ENCODE peak calls at places on chromosomes 3 and 15, in seven cellular contexts. I is H9, F is neuronal stem cell, M is mesenchymal stem cell, H is mesendoderm, X is H1, C is trophoblast cell. P is an unnamed sample.

GRCh38 chr15:66757521-66757920 is 55.5 kb downstream of the SMAD6 start:
- DNase-seq in X (no peak), H (no peak), C (no peak), M (no peak), F (no peak), I (no peak), P (no peak)

GRCh38 chr15:101014276-101014675 is 95.1 kb downstream of the LRRK1 start:
- DNase-seq in M (no peak), C (no peak), I (peak; percentile 33), F (no peak), X (no peak), H (no peak), P (no peak)

GRCh38 chr3:25678581-25678980 is 13.9 kb upstream of the TOP2B start:
- DNase-seq in F (no peak), I (no peak), C (no peak), H (no peak), M (no peak), X (no peak), P (no peak)

GRCh38 chr15:39610665-39611064 is 29.8 kb downstream of the THBS1 start:
- DNase-seq in H (no peak), F (no peak), X (no peak), C (no peak), I (no peak), M (peak; percentile 4), P (no peak)

GRCh38 chr3:192229866-192230265 is 497.5 kb downstream of the FGF12 start:
- DNase-seq in C (peak; percentile 47), M (peak; percentile 34), I (no peak), X (no peak), F (no peak), H (no peak), P (peak; percentile 43)

GRCh38 chr3:141275032-141275422 is 43.4 kb downstream of the PXYLP1 start:
- DNase-seq in M (peak; percentile 76), F (no peak), I (no peak), X (no peak), C (peak; percentile 89), H (no peak), P (peak; percentile 66)

GRCh38 chr3:55661141-55661540 is 174.0 kb upstream of the WNT5A start:
- DNase-seq in I (no peak), F (no peak), C (no peak), H (no peak), X (no peak), M (no peak), P (no peak)

GRCh38 chr15:28191832-28192231 is 92.7 kb upstream of the OCA2 start:
- DNase-seq in H (peak; percentile 41), M (peak; percentile 70), C (peak; percentile 96), I (peak; percentile 49), X (no peak), F (peak; percentile 8), P (peak; percentile 77)

GRCh38 chr3:132787616-132788015 is 65.4 kb upstream of the NPHP3 start:
- DNase-seq in I (no peak), C (no peak), M (peak; percentile 72), H (no peak), F (no peak), X (no peak), P (no peak)

GRCh38 chr3:150000631-150001030 is 29.9 kb upstream of the PFN2 start:
- DNase-seq in C (peak; percentile 23), X (no peak), F (no peak), M (no peak), H (no peak), I (no peak), P (peak; percentile 10)

GRCh38 chr3:14425574-14426304 is 23.3 kb downstream of the SLC6A6 start:
- DNase-seq in I (no peak), M (no peak), X (no peak), H (no peak), C (peak; percentile 73), F (no peak), P (no peak)

GRCh38 chr3:76970006-76970680 is 69.8 kb upstream of the ROBO2 start:
- DNase-seq in H (peak; percentile 45), F (no peak), X (no peak), I (no peak), C (no peak), M (peak; percentile 31), P (no peak)

GRCh38 chr3:138199847-138200246 is 12.7 kb downstream of the ARMC8 start:
- DNase-seq in C (no peak), F (no peak), X (no peak), M (no peak), H (no peak), I (no peak), P (no peak)

GRCh38 chr3:66555214-66555844 is 54.5 kb upstream of the LRIG1 start:
- DNase-seq in M (peak; percentile 10), I (no peak), F (no peak), X (no peak), C (no peak), H (no peak), P (no peak)

GRCh38 chr3:127670229-127670559 is 2.6 kb upstream of the ABTB1 start:
- DNase-seq in F (no peak), X (no peak), C (no peak), I (no peak), H (no peak), M (no peak), P (no peak)

GRCh38 chr3:65500398-65501306 is 538.1 kb downstream of the MAGI1 start:
- DNase-seq in C (no peak), I (no peak), X (no peak), M (no peak), H (peak; percentile 23), F (no peak), P (no peak)

GRCh38 chr15:88981244-88982215 is 68.4 kb upstream of the MFGE8 start:
- DNase-seq in I (no peak), F (no peak), H (peak; percentile 58), C (peak; percentile 43), X (no peak), M (no peak), P (no peak)

GRCh38 chr3:50265988-50266387 is 3.0 kb upstream of the SEMA3B start:
- DNase-seq in H (no peak), M (no peak), C (peak; percentile 73), I (no peak), X (no peak), F (no peak), P (no peak)

GRCh38 chr15:67091073-67091965 is 25.9 kb downstream of the SMAD3 start:
- DNase-seq in X (no peak), H (no peak), C (no peak), F (no peak), M (peak; percentile 98), I (no peak), P (peak; percentile 99)

GRCh38 chr3:50926868-50927267 is 252.1 kb downstream of the DOCK3 start:
- DNase-seq in C (peak; percentile 5), M (no peak), X (no peak), I (no peak), F (no peak), H (peak; percentile 94), P (no peak)

GRCh38 chr3:130712718-130713423 is 33.8 kb downstream of the PIK3R4 start:
- DNase-seq in F (no peak), I (no peak), C (no peak), X (no peak), H (no peak), M (no peak), P (peak; percentile 43)

GRCh38 chr3:14480207-14481017 is 59.7 kb downstream of the GRIP2 start:
- DNase-seq in H (peak; percentile 85), M (peak; percentile 12), X (no peak), I (no peak), C (peak; percentile 97), F (no peak), P (peak; percentile 94)

GRCh38 chr15:39501366-39501765 is 79.5 kb upstream of the THBS1 start:
- DNase-seq in H (no peak), I (no peak), C (no peak), X (no peak), F (no peak), M (peak; percentile 51), P (peak; percentile 59)

GRCh38 chr15:79035814-79036213 is 54.8 kb downstream of the RASGRF1 start:
- DNase-seq in X (no peak), F (no peak), I (peak; percentile 41), H (no peak), C (no peak), M (no peak), P (no peak)

DNA sequence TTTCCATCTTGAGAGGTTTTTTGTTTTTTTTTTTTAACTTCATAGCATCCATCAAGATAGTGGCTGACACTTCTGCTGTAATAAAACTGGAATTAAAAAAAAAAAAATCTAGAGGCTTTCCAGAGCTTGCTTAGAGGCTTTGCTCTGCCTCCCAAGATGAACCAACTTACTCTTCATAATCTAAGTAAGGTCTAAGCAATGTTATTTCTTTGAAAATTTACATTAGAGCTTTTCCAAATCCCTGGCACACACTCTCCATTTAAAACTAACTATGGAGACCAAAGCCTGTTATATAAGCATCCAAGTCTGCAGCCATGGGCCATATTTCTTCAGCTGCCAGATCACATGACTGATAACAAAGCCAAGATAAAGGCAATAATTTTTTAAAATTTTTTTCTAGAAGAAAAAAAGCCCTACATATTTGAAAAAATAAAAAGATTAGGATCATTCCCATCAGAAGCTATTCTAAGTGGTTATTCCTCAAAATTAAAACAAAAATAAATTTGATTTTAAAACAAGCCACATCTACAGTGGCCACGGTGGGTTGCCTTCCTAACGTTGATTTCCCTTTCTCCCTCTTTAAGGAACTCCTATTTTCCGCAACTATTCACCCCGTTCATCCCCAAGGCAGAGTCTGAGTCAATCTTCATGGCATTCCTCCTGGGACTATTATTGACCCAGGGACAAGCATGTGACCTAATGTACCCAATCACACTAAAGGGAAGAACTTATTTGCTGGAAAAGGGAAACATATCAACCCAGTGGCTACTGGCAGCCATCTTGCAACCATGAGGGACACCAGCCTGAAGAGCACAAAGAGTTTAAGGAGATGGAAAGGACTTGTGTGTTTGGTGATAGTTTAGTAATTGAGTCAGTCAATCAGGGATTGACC is 55.2 kb upstream of the ARHGEF3 start:
- DNase-seq in I (no peak), H (no peak), C (no peak), X (no peak), M (peak; percentile 39), F (no peak), P (no peak)
- H2BK120ac ChIP-seq in I (no peak overlapping the region), H (no peak overlapping the region), C (no peak overlapping the region), X (no peak overlapping the region), M (no peak overlapping the region), F (no peak overlapping the region), P (no peak overlapping the region)

GRCh38 chr3:81214626-81215025 is 546.8 kb downstream of the GBE1 start:
- DNase-seq in I (no peak), C (no peak), M (no peak), X (no peak), F (no peak), H (no peak), P (peak; percentile 2)
- H2BK120ac ChIP-seq in I (no peak overlapping the region), C (no peak overlapping the region), M (no peak overlapping the region), X (no peak overlapping the region), F (no peak overlapping the region), H (no peak overlapping the region), P (no peak overlapping the region)

GRCh38 chr3:126487151-126487771 is 11.6 kb upstream of the ZXDC start:
- DNase-seq in C (peak; percentile 3), X (no peak), F (no peak), I (peak; percentile 76), H (peak; percentile 73), M (no peak), P (no peak)
- H2BK120ac ChIP-seq in C (no peak overlapping the region), X (no peak overlapping the region), F (no peak overlapping the region), I (no peak overlapping the region), H (no peak overlapping the region), M (no peak overlapping the region), P (no peak overlapping the region)

DNA sequence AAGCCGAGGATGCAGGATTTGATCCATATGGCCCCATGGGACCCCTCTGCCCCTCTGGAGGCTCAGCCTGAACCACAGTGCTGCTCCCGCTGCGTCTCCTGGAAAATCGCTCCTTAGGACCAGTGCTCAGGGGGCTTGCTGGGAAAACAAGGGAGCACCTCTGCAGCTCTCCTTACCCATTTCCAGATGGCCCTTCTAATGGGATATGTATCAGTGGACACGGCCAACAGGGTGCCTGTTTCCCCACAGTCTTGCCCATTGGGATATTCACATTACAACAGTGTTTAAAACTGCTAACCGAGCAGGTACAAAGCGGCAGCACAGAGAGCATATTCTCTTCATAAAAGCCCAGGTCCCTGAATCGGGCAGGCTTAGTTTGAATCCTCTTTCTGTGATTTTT is 27.1 kb downstream of the TMEM44 start:
- DNase-seq in F (no peak), I (no peak), C (no peak), M (no peak), X (no peak), H (no peak), P (no peak)
- H2BK120ac ChIP-seq in F (no peak overlapping the region), I (no peak overlapping the region), C (no peak overlapping the region), M (no peak overlapping the region), X (no peak overlapping the region), H (no peak overlapping the region), P (no peak overlapping the region)

P was measured in IMR-90.